ENCODE peak calls at places on chromosome 14, in seven cellular contexts. B, N, L, A, Z, T and G are unnamed samples.

GRCh38 chr14:24705840-24706239 is 71.8 kb upstream of the GZMB start:
- DNase-seq in B (no peak), N (no peak), L (no peak), A (no peak), Z (no peak), T (no peak), G (no peak)

GRCh38 chr14:22597771-22598098 is 365 bp upstream of the ABHD4 start:
- DNase-seq in B (no peak), N (no peak), L (no peak), A (no peak), Z (no peak), T (no peak), G (no peak)

GRCh38 chr14:97377550-97377949 is 580.4 kb downstream of the VRK1 start:
- DNase-seq in B (no peak), N (no peak), L (no peak), A (no peak), Z (no peak), T (no peak), G (no peak)

GRCh38 chr14:52551696-52552062 is 626 bp downstream of the TXNDC16 start:
- DNase-seq in B (peak; percentile 39), N (no peak), L (no peak), A (no peak), Z (no peak), T (peak; percentile 55), G (peak; percentile 22)

GRCh38 chr14:50963919-50964318 is 19.6 kb upstream of the PYGL start:
- DNase-seq in B (no peak), N (no peak), L (no peak), A (no peak), Z (no peak), T (no peak), G (no peak)

GRCh38 chr14:94485944-94486841 is 10.2 kb upstream of the SERPINA9 start:
- DNase-seq in B (peak; percentile 46), N (peak; percentile 83), L (peak; percentile 11), A (peak; percentile 62), Z (peak; percentile 37), T (no peak), G (no peak)

GRCh38 chr14:36996857-36997590 is 175.4 kb downstream of the SLC25A21 start:
- DNase-seq in B (no peak), N (no peak), L (no peak), A (no peak), Z (no peak), T (no peak), G (no peak)

GRCh38 chr14:100271247-100271939 is 32.4 kb downstream of the YY1 start:
- DNase-seq in B (no peak), N (no peak), L (no peak), A (peak; percentile 68), Z (no peak), T (peak; percentile 21), G (no peak)

GRCh38 chr14:69153848-69154208 is 909 bp upstream of the DCAF5 start:
- DNase-seq in B (no peak), N (no peak), L (no peak), A (no peak), Z (no peak), T (no peak), G (peak; percentile 17)

GRCh38 chr14:104284107-104284592 is 145.8 kb downstream of the KIF26A start:
- DNase-seq in B (no peak), N (peak; percentile 11), L (no peak), A (no peak), Z (no peak), T (no peak), G (no peak)

GRCh38 chr14:72892103-72892878 is 1.6 kb downstream of the DPF3 start:
- DNase-seq in B (peak; percentile 43), N (peak; percentile 54), L (peak; percentile 12), A (no peak), Z (peak; percentile 8), T (peak; percentile 48), G (peak; percentile 34)

GRCh38 chr14:37900582-37900981 is 305.2 kb downstream of the TTC6 start:
- DNase-seq in B (peak; percentile 25), N (no peak), L (no peak), A (no peak), Z (no peak), T (no peak), G (no peak)

GRCh38 chr14:61469771-61470170 is 148.4 kb downstream of the PRKCH start:
- DNase-seq in B (no peak), N (no peak), L (no peak), A (no peak), Z (no peak), T (no peak), G (no peak)

GRCh38 chr14:93464271-93464670 is 33.5 kb downstream of the UNC79 start:
- DNase-seq in B (no peak), N (no peak), L (no peak), A (no peak), Z (no peak), T (no peak), G (no peak)

GRCh38 chr14:103141117-103141796 is 18.0 kb downstream of the TNFAIP2 start:
- DNase-seq in B (peak; percentile 38), N (peak; percentile 90), L (no peak), A (peak; percentile 71), Z (no peak), T (no peak), G (peak; percentile 9)

GRCh38 chr14:105589161-105589925 is 63.0 kb downstream of the TMEM121 start:
- DNase-seq in B (no peak), N (no peak), L (no peak), A (no peak), Z (no peak), T (no peak), G (no peak)

GRCh38 chr14:97832734-97833133 is 1035.6 kb downstream of the VRK1 start:
- DNase-seq in B (no peak), N (no peak), L (no peak), A (no peak), Z (no peak), T (no peak), G (no peak)

GRCh38 chr14:25226214-25226613 is 176.3 kb upstream of the STXBP6 start:
- DNase-seq in B (no peak), N (no peak), L (no peak), A (no peak), Z (no peak), T (no peak), G (no peak)

GRCh38 chr14:105701456-105702274 is 175.3 kb downstream of the TMEM121 start:
- DNase-seq in B (no peak), N (no peak), L (no peak), A (no peak), Z (no peak), T (no peak), G (no peak)

GRCh38 chr14:20400965-20401593 is 12.2 kb downstream of the TEP1 start:
- DNase-seq in B (peak; percentile 24), N (no peak), L (no peak), A (no peak), Z (no peak), T (no peak), G (peak; percentile 47)

GRCh38 chr14:64232095-64232830 is 61.9 kb downstream of the ESR2 start:
- DNase-seq in B (peak; percentile 96), N (no peak), L (no peak), A (no peak), Z (no peak), T (peak; percentile 97), G (peak; percentile 82)

GRCh38 chr14:76812422-76813383 is at the start of gene ANGEL1:
- DNase-seq in B (peak; percentile 88), N (peak; percentile 96), L (peak; percentile 92), A (peak; percentile 98), Z (peak; percentile 94), T (peak; percentile 93), G (peak; percentile 92)

GRCh38 chr14:32606297-32606696 is 277.2 kb downstream of the AKAP6 start:
- DNase-seq in B (no peak), N (no peak), L (no peak), A (no peak), Z (no peak), T (no peak), G (no peak)

GRCh38 chr14:71322660-71323250 is 415.5 kb downstream of the PCNX1 start:
- DNase-seq in B (peak; percentile 67), N (no peak), L (no peak), A (no peak), Z (no peak), T (peak; percentile 43), G (peak; percentile 62)

GRCh38 chr14:22012452-22012851 is 338.8 kb upstream of the OR4E1 start:
- DNase-seq in B (no peak), N (no peak), L (no peak), A (no peak), Z (no peak), T (no peak), G (no peak)

GRCh38 chr14:24921903-24922302 is 128.0 kb downstream of the STXBP6 start:
- DNase-seq in B (peak; percentile 60), N (no peak), L (no peak), A (no peak), Z (no peak), T (peak; percentile 63), G (peak; percentile 28)

GRCh38 chr14:62017651-62018230 is 255.5 kb downstream of the SNAPC1 start:
- DNase-seq in B (no peak), N (no peak), L (no peak), A (no peak), Z (no peak), T (no peak), G (no peak)

GRCh38 chr14:58315606-58316005 is 17.3 kb downstream of the ARID4A start:
- DNase-seq in B (peak; percentile 2), N (no peak), L (no peak), A (no peak), Z (no peak), T (no peak), G (no peak)

GRCh38 chr14:35285991-35286564 is 6.1 kb upstream of the PSMA6 start:
- DNase-seq in B (no peak), N (no peak), L (no peak), A (no peak), Z (no peak), T (no peak), G (no peak)

GRCh38 chr14:36070056-36071043 is 106.2 kb downstream of the PTCSC3 start:
- DNase-seq in B (peak; percentile 64), N (peak; percentile 79), L (peak; percentile 53), A (peak; percentile 75), Z (no peak), T (peak; percentile 70), G (peak; percentile 55)

GRCh38 chr14:71618716-71619115 is 313.5 kb upstream of the RGS6 start:
- DNase-seq in B (no peak), N (no peak), L (no peak), A (no peak), Z (no peak), T (no peak), G (no peak)

GRCh38 chr14:61870163-61870562 is 107.9 kb downstream of the SNAPC1 start:
- DNase-seq in B (no peak), N (no peak), L (no peak), A (no peak), Z (no peak), T (no peak), G (no peak)

GRCh38 chr14:61385002-61385685 is 63.8 kb downstream of the PRKCH start:
- DNase-seq in B (no peak), N (no peak), L (no peak), A (no peak), Z (no peak), T (no peak), G (no peak)

GRCh38 chr14:87491816-87492215 is 501.2 kb downstream of the GALC start:
- DNase-seq in B (no peak), N (no peak), L (no peak), A (no peak), Z (no peak), T (no peak), G (no peak)

GRCh38 chr14:103543721-103544626 is 15.0 kb downstream of the TRMT61A start:
- DNase-seq in B (no peak), N (no peak), L (peak; percentile 82), A (no peak), Z (no peak), T (no peak), G (no peak)

GRCh38 chr14:89628521-89628920 is 211.5 kb upstream of the FOXN3 start:
- DNase-seq in B (no peak), N (no peak), L (no peak), A (no peak), Z (no peak), T (no peak), G (no peak)

GRCh38 chr14:59831121-59831730 is 39.4 kb downstream of the RTN1 start:
- DNase-seq in B (no peak), N (no peak), L (no peak), A (no peak), Z (no peak), T (no peak), G (no peak)

GRCh38 chr14:100304825-100305445 is 1.3 kb downstream of the SLC25A29 start:
- DNase-seq in B (peak; percentile 22), N (peak; percentile 74), L (no peak), A (peak; percentile 88), Z (no peak), T (peak; percentile 50), G (no peak)